ENCODE peak calls at places on chromosomes 1 and 21, in five cellular contexts. F, C, H, T and A are unnamed samples.

GRCh38 chr21:35779167-35779566 is 281.2 kb downstream of the SETD4 start:
- DNase-seq in F (no peak), C (no peak), H (no peak), T (no peak), A (no peak)

GRCh38 chr21:35189077-35189863 is 140.2 kb upstream of the RUNX1 start:
- DNase-seq in F (no peak), C (no peak), H (peak; percentile 77), T (peak; percentile 91), A (peak; percentile 89)

GRCh38 chr1:153771241-153771640 is 4.0 kb upstream of the SLC27A3 start:
- DNase-seq in F (no peak), C (no peak), H (no peak), T (no peak), A (no peak)

GRCh38 chr1:209486861-209487260 is 96.7 kb upstream of the CAMK1G start:
- DNase-seq in F (no peak), C (no peak), H (peak; percentile 77), T (peak; percentile 51), A (peak; percentile 20)

GRCh38 chr1:156062189-156062588 is 1.2 kb downstream of the RAB25 start:
- DNase-seq in F (no peak), C (no peak), H (no peak), T (peak; percentile 33), A (peak; percentile 65)

GRCh38 chr1:20112279-20113000 is 6.9 kb downstream of the PLA2G2D start:
- DNase-seq in F (no peak), C (no peak), H (no peak), T (no peak), A (no peak)

GRCh38 chr1:234919061-234919755 is 209.4 kb downstream of the TOMM20 start:
- DNase-seq in F (no peak), C (no peak), H (no peak), T (no peak), A (no peak)

GRCh38 chr1:185960377-185961151 is 226.4 kb downstream of the HMCN1 start:
- DNase-seq in F (peak; percentile 62), C (no peak), H (no peak), T (no peak), A (peak; percentile 72)

GRCh38 chr1:115764541-115764940 is 4.0 kb downstream of the CASQ2 start:
- DNase-seq in F (no peak), C (no peak), H (peak; percentile 27), T (peak; percentile 49), A (peak; percentile 70)

GRCh38 chr21:42755031-42755665 is 101.7 kb downstream of the PDE9A start:
- DNase-seq in F (no peak), C (no peak), H (no peak), T (no peak), A (no peak)

GRCh38 chr1:201825245-201825644 is 3.7 kb upstream of the IPO9 start:
- DNase-seq in F (no peak), C (no peak), H (no peak), T (no peak), A (no peak)

GRCh38 chr1:203860396-203860951 is 925 bp upstream of the SNRPE start:
- DNase-seq in F (no peak), C (no peak), H (peak; percentile 73), T (peak; percentile 28), A (peak; percentile 10)